ENCODE peak calls at places on chromosomes 3 and 15, in ten cellular contexts. B is CD8-positive, alpha-beta memory T cell; X is RKO; F is body of pancreas; E is T-helper 1 cell; W is upper lobe of left lung; S is putamen; O is IMR-90; Y is retinal pigment epithelial cell; N is glutamatergic neuron. H is an unnamed sample.

GRCh38 chr3:44427683-44428082 is 49.8 kb downstream of the ZNF445 start:
- DNase-seq in X (no peak), O (no peak), Y (no peak), E (no peak), N (no peak), B (no peak), S (no peak), W (no peak), F (no peak), H (no peak)

GRCh38 chr15:56805466-56806146 is 72.3 kb upstream of the ZNF280D start:
- DNase-seq in X (peak), S (peak), E (peak), O (peak), B (no peak), F (no peak), N (no peak), Y (peak), W (no peak), H (peak)

GRCh38 chr3:11431319-11431718 is 159.1 kb downstream of the ATG7 start:
- DNase-seq in S (no peak), W (no peak), B (no peak), O (no peak), X (no peak), F (no peak), N (no peak), Y (no peak), E (no peak), H (no peak)

GRCh38 chr3:138197058-138197457 is 10.0 kb downstream of the ARMC8 start:
- DNase-seq in N (no peak), B (no peak), S (no peak), O (peak), Y (no peak), E (no peak), F (peak), W (no peak), X (peak), H (no peak)

GRCh38 chr3:159792070-159792469 is 196.6 kb upstream of the IL12A start:
- DNase-seq in S (peak), O (no peak), Y (no peak), N (no peak), E (no peak), F (no peak), W (no peak), X (no peak), B (no peak), H (peak)

GRCh38 chr15:83794209-83794608 is 140.3 kb downstream of the ADAMTSL3 start:
- DNase-seq in W (no peak), S (no peak), N (no peak), F (no peak), E (no peak), B (no peak), Y (no peak), X (no peak), O (no peak), H (no peak)

GRCh38 chr3:36244728-36245127 is 135.6 kb upstream of the STAC start:
- DNase-seq in B (no peak), Y (no peak), W (no peak), N (no peak), E (no peak), F (no peak), S (no peak), O (no peak), X (no peak), H (no peak)

GRCh38 chr3:122996038-122996580 is 31.5 kb downstream of the SEMA5B start:
- DNase-seq in B (no peak), N (no peak), X (no peak), O (no peak), S (peak), Y (no peak), E (no peak), W (peak), F (peak), H (no peak)

GRCh38 chr3:35829499-35829898 is 190.2 kb downstream of the ARPP21 start:
- DNase-seq in Y (peak), E (no peak), W (no peak), B (no peak), F (no peak), S (no peak), N (no peak), O (no peak), X (peak), H (no peak)

GRCh38 chr15:68078365-68078764 is 24.2 kb downstream of the PIAS1 start:
- DNase-seq in W (no peak), X (no peak), Y (no peak), O (no peak), N (no peak), F (no peak), S (no peak), E (no peak), B (no peak), H (no peak)

GRCh38 chr3:27888562-27888961 is 166.4 kb upstream of the EOMES start:
- DNase-seq in W (no peak), F (peak), S (no peak), B (no peak), E (no peak), Y (no peak), O (peak), X (no peak), N (no peak), H (no peak)

GRCh38 chr3:14298991-14299555 is 103.3 kb upstream of the SLC6A6 start:
- DNase-seq in F (no peak), S (no peak), N (no peak), W (no peak), B (no peak), O (no peak), Y (no peak), X (no peak), E (no peak), H (peak)

GRCh38 chr3:143152043-143152442 is 32.5 kb downstream of the CHST2 start:
- DNase-seq in N (no peak), F (no peak), W (no peak), S (no peak), Y (no peak), O (no peak), X (no peak), E (no peak), B (no peak), H (no peak)

GRCh38 chr15:79811406-79812405 is 85.1 kb downstream of the MTHFS start:
- DNase-seq in E (no peak), S (no peak), W (peak), B (no peak), N (no peak), Y (peak), F (peak), O (peak), X (no peak), H (no peak)

GRCh38 chr3:128987297-128987696 is 6.6 kb downstream of the CFAP92 start:
- DNase-seq in B (no peak), X (no peak), Y (no peak), N (no peak), O (no peak), W (no peak), E (no peak), F (no peak), S (no peak), H (peak)

GRCh38 chr3:56251343-56251945 is 216.8 kb downstream of the ERC2 start:
- DNase-seq in N (peak), O (peak), X (peak), W (no peak), B (no peak), S (peak), E (peak), Y (no peak), F (peak), H (peak)

GRCh38 chr3:138375446-138375845 is 27.1 kb downstream of the MRAS start:
- DNase-seq in E (no peak), Y (no peak), S (no peak), W (no peak), B (no peak), X (no peak), F (no peak), O (no peak), N (no peak), H (no peak)

GRCh38 chr15:49624046-49624445 is 3.2 kb downstream of the DTWD1 start:
- DNase-seq in E (no peak), O (peak), B (no peak), Y (no peak), N (no peak), S (no peak), F (no peak), X (no peak), W (no peak), H (peak)

GRCh38 chr3:152287898-152288576 is 19.3 kb downstream of the MBNL1 start:
- DNase-seq in E (no peak), O (peak), N (no peak), F (no peak), W (no peak), S (no peak), Y (no peak), X (no peak), B (no peak), H (no peak)

GRCh38 chr15:57319226-57319918 is 56.9 kb upstream of the CGNL1 start:
- DNase-seq in N (no peak), X (no peak), Y (no peak), S (no peak), F (no peak), W (peak), O (no peak), B (no peak), E (no peak), H (no peak)

GRCh38 chr3:43953814-43954241 is 263.1 kb downstream of the ABHD5 start:
- DNase-seq in X (peak), Y (peak), O (peak), N (peak), E (no peak), B (no peak), F (no peak), W (no peak), S (no peak), H (peak)

GRCh38 chr3:150901793-150902192 is 3.4 kb downstream of the MINDY4B start:
- DNase-seq in Y (no peak), N (no peak), W (no peak), X (no peak), O (no peak), S (no peak), E (no peak), F (no peak), B (no peak), H (no peak)

GRCh38 chr3:36075491-36075890 is 304.8 kb upstream of the STAC start:
- DNase-seq in S (no peak), Y (no peak), X (no peak), E (no peak), B (no peak), N (no peak), W (no peak), F (no peak), O (no peak), H (no peak)

GRCh38 chr3:64048631-64049061 is 25.4 kb upstream of the PSMD6 start:
- DNase-seq in N (no peak), W (no peak), S (no peak), F (no peak), X (no peak), E (no peak), B (no peak), Y (no peak), O (peak), H (no peak)

H was measured in osteoblast.